ENCODE peak calls at places on chromosomes 5 and 9, in nine cellular contexts. S is thyroid gland, F is transverse colon, X is ovary, U is tibial nerve, L is heart left ventricle, V is A549, D is sigmoid colon, H is suprapubic skin. I is an unnamed sample.

GRCh38 chr9:70480405-70480980 is 66.0 kb upstream of the KLF9 start:
- DNase-seq in H (peak), L (peak), X (peak), D (peak), F (peak), U (peak), S (peak), V (no peak), I (no peak)

GRCh38 chr5:127802477-127802865 is 99.3 kb downstream of the CCDC192 start:
- DNase-seq in S (no peak), F (no peak), X (no peak), D (no peak), H (no peak), V (no peak), L (no peak), U (no peak), I (no peak)

GRCh38 chr5:128135286-128135685 is 51.7 kb downstream of the SLC12A2 start:
- DNase-seq in X (no peak), F (no peak), H (no peak), S (no peak), U (no peak), V (no peak), L (no peak), D (no peak), I (no peak)

GRCh38 chr5:81068635-81069034 is 108.5 kb downstream of the RASGRF2 start:
- DNase-seq in D (no peak), F (no peak), U (no peak), H (no peak), S (no peak), X (no peak), L (no peak), V (no peak), I (no peak)

GRCh38 chr5:120586646-120587045 is 122.5 kb downstream of the PRR16 start:
- DNase-seq in H (no peak), D (no peak), F (no peak), X (no peak), V (no peak), L (no peak), U (no peak), S (no peak), I (no peak)

GRCh38 chr9:127180457-127181314 is 58.3 kb upstream of the ANGPTL2 start:
- DNase-seq in H (no peak), D (peak), V (no peak), U (no peak), F (peak), X (peak), L (peak), S (no peak), I (no peak)

GRCh38 chr5:89816038-89816437 is 593.5 kb downstream of the CETN3 start:
- DNase-seq in H (no peak), X (no peak), D (no peak), V (no peak), U (no peak), L (no peak), S (no peak), F (no peak), I (no peak)

GRCh38 chr5:71891856-71892255 is 172.8 kb downstream of the CARTPT start:
- DNase-seq in H (no peak), U (no peak), D (no peak), X (no peak), L (peak), V (peak), S (peak), F (no peak), I (peak)

GRCh38 chr5:175059687-175060194 is 335.4 kb downstream of the MSX2 start:
- DNase-seq in D (peak), X (peak), S (no peak), V (peak), L (peak), U (no peak), F (no peak), H (no peak), I (no peak)

GRCh38 chr9:35867538-35867937 is 2.7 kb downstream of the OR13J1 start:
- DNase-seq in S (no peak), H (no peak), F (no peak), L (no peak), V (no peak), D (no peak), U (no peak), X (no peak), I (no peak)

GRCh38 chr9:80678906-80679305 is 1010.4 kb downstream of the TLE1 start:
- DNase-seq in U (no peak), S (no peak), X (no peak), L (no peak), D (no peak), V (no peak), H (no peak), F (no peak), I (no peak)

GRCh38 chr9:126218726-126219125 is 107.9 kb upstream of the MVB12B start:
- DNase-seq in X (no peak), U (no peak), V (no peak), D (no peak), F (no peak), L (no peak), H (no peak), S (no peak), I (no peak)

GRCh38 chr5:128498844-128499455 is 39.1 kb downstream of the FBN2 start:
- DNase-seq in U (no peak), D (no peak), S (no peak), H (no peak), V (peak), L (no peak), F (no peak), X (no peak), I (no peak)

GRCh38 chr9:94867281-94867841 is 140.9 kb downstream of the AOPEP start:
- DNase-seq in D (peak), U (peak), V (peak), F (peak), X (peak), L (peak), H (no peak), S (peak), I (peak)

GRCh38 chr9:137237759-137238726 is 3.0 kb upstream of the TUBB4B start:
- DNase-seq in H (no peak), V (peak), F (peak), U (no peak), D (no peak), L (no peak), X (no peak), S (no peak), I (no peak)

GRCh38 chr5:107248065-107248695 is 422.6 kb downstream of the EFNA5 start:
- DNase-seq in U (peak), S (peak), H (no peak), X (no peak), L (peak), V (peak), F (peak), D (no peak), I (peak)

GRCh38 chr9:121885345-121885901 is 207.7 kb downstream of the TTLL11 start:
- DNase-seq in H (no peak), X (no peak), L (no peak), S (no peak), U (no peak), F (no peak), D (no peak), V (no peak), I (peak)

GRCh38 chr9:130933114-130934046 is 5.7 kb downstream of the FIBCD1 start:
- DNase-seq in H (no peak), S (no peak), V (no peak), D (no peak), L (no peak), X (peak), U (no peak), F (no peak), I (peak)

GRCh38 chr5:15510092-15510491 is 10.1 kb downstream of the FBXL7 start:
- DNase-seq in H (no peak), S (no peak), X (no peak), U (no peak), F (no peak), D (no peak), V (no peak), L (no peak), I (no peak)

GRCh38 chr5:36378551-36378950 is 76.8 kb upstream of the RANBP3L start:
- DNase-seq in V (no peak), F (no peak), D (no peak), S (no peak), L (no peak), H (no peak), U (no peak), X (no peak), I (no peak)

GRCh38 chr9:73135394-73135793 is 16.3 kb upstream of the ANXA1 start:
- DNase-seq in U (no peak), D (no peak), L (no peak), S (no peak), V (no peak), X (no peak), H (no peak), F (no peak), I (no peak)

GRCh38 chr5:61274561-61274960 is 57.5 kb upstream of the ZSWIM6 start:
- DNase-seq in L (no peak), V (no peak), S (no peak), D (no peak), H (no peak), U (no peak), X (no peak), F (no peak), I (no peak)

GRCh38 chr5:38473008-38473407 is 83.4 kb downstream of the LIFR start:
- DNase-seq in F (no peak), X (no peak), L (no peak), U (no peak), H (no peak), D (no peak), V (no peak), S (peak), I (no peak)

GRCh38 chr5:77946381-77947050 is 170.4 kb upstream of the TBCA start:
- DNase-seq in U (no peak), S (no peak), L (no peak), X (no peak), D (no peak), H (no peak), V (no peak), F (no peak), I (no peak)

GRCh38 chr9:137352511-137353222 is 50.6 kb upstream of the NRARP start:
- DNase-seq in V (no peak), F (no peak), S (no peak), X (no peak), H (no peak), U (no peak), L (no peak), D (no peak), I (no peak)

GRCh38 chr5:78587775-78588291 is 60.7 kb downstream of the LHFPL2 start:
- DNase-seq in D (no peak), V (no peak), S (no peak), L (no peak), U (no peak), X (no peak), F (no peak), H (no peak), I (no peak)

GRCh38 chr5:134968055-134968454 is 348 bp downstream of the CATSPER3 start:
- DNase-seq in F (no peak), L (no peak), D (no peak), X (no peak), U (no peak), V (no peak), H (no peak), S (no peak), I (no peak)

GRCh38 chr9:93210324-93210973 is 26.5 kb downstream of the WNK2 start:
- DNase-seq in U (no peak), F (no peak), X (no peak), S (no peak), H (no peak), L (no peak), D (no peak), V (no peak), I (no peak)

GRCh38 chr5:21649969-21650368 is 1203.2 kb downstream of the CDH12 start:
- DNase-seq in X (no peak), H (no peak), U (no peak), F (no peak), V (peak), D (no peak), S (no peak), L (no peak), I (no peak)

GRCh38 chr5:143002459-143003327 is 232.5 kb downstream of the ARHGAP26 start:
- DNase-seq in S (peak), V (peak), U (no peak), F (peak), D (no peak), X (no peak), H (no peak), L (no peak), I (no peak)

GRCh38 chr5:98927242-98927987 is 1.4 kb downstream of the CHD1 start:
- DNase-seq in F (peak), U (no peak), V (peak), X (peak), L (peak), S (peak), D (peak), H (no peak), I (peak)

GRCh38 chr5:144276034-144276822 is 105.6 kb downstream of the KCTD16 start:
- DNase-seq in V (no peak), L (no peak), U (no peak), F (no peak), H (no peak), D (no peak), X (no peak), S (no peak), I (no peak)

GRCh38 chr5:135034186-135034962 is at the start of gene PITX1:
- DNase-seq in V (peak), S (peak), L (no peak), U (no peak), X (no peak), D (no peak), H (no peak), F (peak), I (peak)

GRCh38 chr5:132079081-132079480 is 5.5 kb downstream of the CSF2 start:
- DNase-seq in V (no peak), H (no peak), S (no peak), X (no peak), F (no peak), U (no peak), D (no peak), L (no peak), I (no peak)

GRCh38 chr9:134554750-134555655 is 86.6 kb upstream of the COL5A1 start:
- DNase-seq in L (no peak), D (peak), S (no peak), V (no peak), H (no peak), F (no peak), X (no peak), U (no peak), I (no peak)

GRCh38 chr9:76642701-76643209 is 121.5 kb upstream of the PCA3 start:
- DNase-seq in F (no peak), H (no peak), D (no peak), U (no peak), V (no peak), X (no peak), S (peak), L (no peak), I (no peak)

GRCh38 chr5:2659071-2659470 is 92.4 kb downstream of the IRX2 start:
- DNase-seq in U (no peak), V (no peak), H (no peak), X (no peak), L (no peak), F (no peak), D (no peak), S (no peak), I (no peak)

GRCh38 chr5:12658871-12659446 is 754.7 kb upstream of the CTNND2 start:
- DNase-seq in U (no peak), X (no peak), L (no peak), D (no peak), V (no peak), H (no peak), S (no peak), F (no peak), I (no peak)

DNA sequence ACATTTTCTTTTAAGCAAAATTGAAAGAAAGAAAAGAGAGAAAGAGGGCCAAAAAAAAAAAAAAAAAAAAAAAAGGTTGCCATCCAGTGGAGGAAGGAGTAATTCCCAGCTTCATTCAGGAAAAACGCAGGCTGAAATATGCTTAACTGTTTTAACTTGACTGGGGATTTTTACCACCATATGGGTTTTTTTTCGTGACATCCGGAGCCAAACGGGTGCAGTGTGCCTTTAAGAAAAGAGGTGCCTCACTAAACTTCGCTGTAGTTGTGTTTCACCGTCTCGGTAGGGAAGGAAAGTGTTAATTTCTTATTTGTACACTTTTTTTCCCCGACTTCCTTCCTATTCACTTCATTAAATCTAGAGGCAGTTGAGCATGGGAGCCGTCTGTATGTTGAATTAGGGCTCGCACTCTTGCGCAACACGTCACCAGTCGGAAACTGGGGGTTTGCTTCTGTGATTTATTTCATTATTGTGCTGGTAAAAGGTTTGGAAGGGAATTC is 143.0 kb downstream of the SMARCA2 start:
- DNase-seq in U (peak), D (peak), V (peak), F (peak), X (peak), S (peak), L (peak), H (no peak), I (peak)
- TF ChIP-seq POLR2A in U (no peak), D (no peak), V (no peak), F (no peak), X (no peak), S (no peak), L (no peak), H (no peak), I (no peak)

DNA sequence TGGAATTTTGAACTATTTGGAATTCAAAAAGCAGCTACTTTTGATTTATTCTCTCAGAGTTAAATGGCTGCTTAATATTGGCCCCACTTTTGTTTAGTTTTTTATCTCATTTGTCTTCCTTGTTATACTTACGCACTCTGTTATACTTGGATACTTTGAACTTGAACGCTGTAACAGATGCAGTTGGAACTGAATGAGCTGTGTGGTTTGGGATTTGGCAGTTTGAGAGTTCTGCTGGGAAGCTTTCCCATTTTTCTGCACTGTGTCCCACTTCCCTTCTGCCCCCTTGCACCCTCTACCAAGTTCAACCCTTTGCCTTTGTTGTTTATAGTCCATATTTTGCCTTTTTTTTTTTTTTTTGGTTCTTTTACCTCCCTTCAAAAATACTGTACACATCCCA is 3.8 kb downstream of the RHOBTB3 start:
- DNase-seq in H (no peak), D (no peak), F (no peak), L (no peak), S (no peak), V (no peak), X (peak), U (no peak), I (no peak)
- TF ChIP-seq POLR2A in H (no peak), D (no peak), F (no peak), L (no peak), S (no peak), V (no peak), X (no peak), U (no peak), I (no peak)

GRCh38 chr9:26892251-26893029 is at the start of gene CAAP1:
- DNase-seq in S (peak), F (peak), D (peak), U (peak), L (peak), H (peak), X (peak), V (peak), I (peak)
- TF ChIP-seq POLR2A in S (peak), F (peak), D (peak), U (peak), L (no peak), H (peak), X (peak), V (peak), I (peak)

GRCh38 chr9:128723866-128724743 is at the start of gene ZDHHC12:
- DNase-seq in S (peak), X (peak), V (peak), H (peak), F (peak), D (peak), U (peak), L (peak), I (peak)
- TF ChIP-seq POLR2A in S (no peak), X (no peak), V (peak), H (peak), F (peak), D (peak), U (no peak), L (no peak), I (peak)

GRCh38 chr5:1165864-1166263 is 35.5 kb upstream of the SLC6A19 start:
- DNase-seq in D (no peak), F (no peak), V (no peak), U (no peak), L (no peak), H (no peak), X (no peak), S (no peak), I (no peak)

GRCh38 chr5:1167728-1168709 is 33.4 kb upstream of the SLC6A19 start:
- DNase-seq in L (peak), D (peak), U (peak), F (peak), H (peak), S (peak), X (peak), V (peak), I (peak)

GRCh38 chr5:1168751-1169607 is 32.4 kb upstream of the SLC6A19 start:
- DNase-seq in H (no peak), L (no peak), X (no peak), F (no peak), S (peak), U (no peak), V (no peak), D (no peak), I (no peak)

GRCh38 chr5:1166370-1166769 is 35.0 kb upstream of the SLC6A19 start:
- DNase-seq in U (no peak), H (no peak), S (no peak), V (no peak), D (no peak), X (no peak), L (no peak), F (no peak), I (no peak)

DNA sequence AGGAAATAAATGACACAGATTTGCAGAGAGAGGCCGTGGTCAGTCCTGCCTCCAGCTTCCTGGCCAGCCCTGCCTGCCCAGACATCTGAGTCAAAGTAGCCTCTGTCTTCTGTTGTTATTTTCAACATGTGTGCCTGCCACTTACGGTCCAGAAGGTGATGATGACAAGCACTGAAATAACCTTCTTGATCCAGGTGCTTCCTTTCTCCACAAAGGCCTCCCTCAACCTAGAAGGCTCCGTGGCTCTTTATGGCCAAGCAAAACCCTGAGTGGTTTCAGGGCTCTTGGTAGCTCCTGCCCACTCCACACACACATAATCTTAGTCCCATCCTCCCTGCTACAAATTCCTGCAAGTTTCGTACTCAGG is 34.1 kb upstream of the SLC6A19 start:
- DNase-seq in X (no peak), L (no peak), S (no peak), F (no peak), U (no peak), D (no peak), V (no peak), H (no peak), I (no peak)
- TF ChIP-seq POLR2A in X (no peak), L (no peak), S (no peak), F (no peak), U (no peak), D (no peak), V (no peak), H (no peak), I (no peak)

DNA sequence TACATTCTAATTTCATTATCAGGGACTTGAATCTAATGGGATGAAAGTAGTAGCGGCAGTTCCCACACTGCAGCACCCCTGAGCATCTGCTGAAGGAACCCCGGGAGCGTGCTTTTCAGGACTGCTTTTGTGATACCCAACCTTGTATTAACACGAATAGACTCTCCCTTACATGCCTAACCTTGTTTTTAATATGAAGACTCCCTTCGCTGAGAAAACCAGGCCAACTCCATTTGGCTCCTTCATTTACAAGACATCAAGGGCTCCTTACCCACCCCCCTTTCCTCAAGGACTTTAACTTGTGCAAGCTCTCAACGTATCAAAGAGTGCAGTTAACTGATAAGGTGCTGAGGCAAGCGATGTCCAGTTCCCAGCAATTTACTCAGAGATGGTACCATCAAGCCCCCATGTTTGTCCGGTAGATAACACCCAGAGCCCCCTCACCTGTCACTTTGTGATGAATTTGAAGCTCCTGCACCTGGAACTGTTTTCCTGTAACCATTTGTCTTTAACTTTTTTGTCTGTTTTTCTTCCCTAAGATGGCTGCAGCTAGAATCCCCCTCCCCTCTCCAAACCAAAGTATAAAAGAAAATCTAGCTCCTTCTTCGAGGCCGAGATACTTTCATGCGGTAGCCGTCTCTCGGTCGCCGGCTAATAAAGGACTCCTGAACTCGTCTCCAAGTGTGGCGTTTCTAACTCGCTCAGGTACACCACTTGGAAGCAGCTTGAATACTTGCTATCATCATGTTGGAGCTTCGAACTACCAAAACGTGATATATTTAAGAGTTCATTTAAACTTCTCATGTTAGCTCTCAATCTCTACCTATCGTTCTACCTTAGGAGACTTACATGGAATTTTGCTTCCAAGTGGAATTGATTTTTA is 10.7 kb downstream of the HNRNPH1 start:
- DNase-seq in U (no peak), H (peak), X (no peak), S (no peak), L (no peak), F (no peak), D (peak), V (no peak), I (no peak)
- TF ChIP-seq POLR2A in U (no peak), H (no peak), X (no peak), S (no peak), L (no peak), F (no peak), D (no peak), V (no peak), I (no peak)

I was measured in H54.